ENCODE peak calls at places on chromosomes 16 and 17, in eight cellular contexts. D is body of pancreas; V is tibial nerve; Y is CD8-positive, alpha-beta memory T cell; P is small intestine; A is upper lobe of right lung; W is neural progenitor cell; I is right lobe of liver. O is an unnamed sample.

GRCh38 chr17:44628234-44629188 is 27.8 kb upstream of the MEIOC start:
- DNase-seq in D (peak; percentile 15), V (peak; percentile 44), Y (no peak), P (no peak), A (no peak), W (peak; percentile 96), I (no peak), O (peak; percentile 23)

GRCh38 chr17:2057130-2057713 is 2.3 kb downstream of the HIC1 start:
- DNase-seq in D (peak; percentile 11), V (no peak), Y (no peak), P (no peak), A (no peak), W (peak; percentile 73), I (no peak), O (no peak)

GRCh38 chr17:40888321-40888720 is 3.3 kb upstream of the KRT20 start:
- DNase-seq in D (no peak), V (no peak), Y (no peak), P (no peak), A (no peak), W (no peak), I (no peak), O (no peak)

GRCh38 chr17:4426499-4427208 is 7.1 kb upstream of the SPNS3 start:
- DNase-seq in D (no peak), V (no peak), Y (no peak), P (no peak), A (no peak), W (no peak), I (no peak), O (no peak)

GRCh38 chr16:80577485-80578280 is 36.9 kb downstream of the DYNLRB2 start:
- DNase-seq in D (peak; percentile 67), V (no peak), Y (no peak), P (peak; percentile 85), A (no peak), W (no peak), I (no peak), O (no peak)

GRCh38 chr17:6714315-6714874 is 1.2 kb upstream of the SLC13A5 start:
- DNase-seq in D (no peak), V (no peak), Y (no peak), P (no peak), A (no peak), W (no peak), I (no peak), O (no peak)

GRCh38 chr17:81245024-81245664 is 6.0 kb downstream of the NDUFAF8 start:
- DNase-seq in D (no peak), V (no peak), Y (no peak), P (no peak), A (no peak), W (no peak), I (no peak), O (no peak)

GRCh38 chr17:182164-182751 is 808 bp upstream of the DOC2B start:
- DNase-seq in D (peak; percentile 96), V (no peak), Y (no peak), P (no peak), A (peak; percentile 83), W (no peak), I (peak; percentile 63), O (no peak)

GRCh38 chr17:44376124-44376523 is 12.5 kb upstream of the FAM171A2 start:
- DNase-seq in D (no peak), V (no peak), Y (no peak), P (no peak), A (no peak), W (peak; percentile 60), I (peak; percentile 54), O (peak; percentile 56)

GRCh38 chr16:76071690-76072089 is 205.5 kb upstream of the CNTNAP4 start:
- DNase-seq in D (no peak), V (no peak), Y (no peak), P (no peak), A (no peak), W (no peak), I (no peak), O (no peak)

GRCh38 chr17:28225271-28225670 is 93.7 kb upstream of the TMEM97 start:
- DNase-seq in D (no peak), V (no peak), Y (no peak), P (no peak), A (no peak), W (no peak), I (no peak), O (peak; percentile 24)

GRCh38 chr17:78669975-78670518 is 92.9 kb upstream of the DNAH17 start:
- DNase-seq in D (no peak), V (no peak), Y (no peak), P (no peak), A (no peak), W (no peak), I (no peak), O (no peak)

GRCh38 chr16:79501446-79501845 is 99.1 kb downstream of the MAF start:
- DNase-seq in D (no peak), V (no peak), Y (no peak), P (no peak), A (no peak), W (no peak), I (no peak), O (no peak)

DNA sequence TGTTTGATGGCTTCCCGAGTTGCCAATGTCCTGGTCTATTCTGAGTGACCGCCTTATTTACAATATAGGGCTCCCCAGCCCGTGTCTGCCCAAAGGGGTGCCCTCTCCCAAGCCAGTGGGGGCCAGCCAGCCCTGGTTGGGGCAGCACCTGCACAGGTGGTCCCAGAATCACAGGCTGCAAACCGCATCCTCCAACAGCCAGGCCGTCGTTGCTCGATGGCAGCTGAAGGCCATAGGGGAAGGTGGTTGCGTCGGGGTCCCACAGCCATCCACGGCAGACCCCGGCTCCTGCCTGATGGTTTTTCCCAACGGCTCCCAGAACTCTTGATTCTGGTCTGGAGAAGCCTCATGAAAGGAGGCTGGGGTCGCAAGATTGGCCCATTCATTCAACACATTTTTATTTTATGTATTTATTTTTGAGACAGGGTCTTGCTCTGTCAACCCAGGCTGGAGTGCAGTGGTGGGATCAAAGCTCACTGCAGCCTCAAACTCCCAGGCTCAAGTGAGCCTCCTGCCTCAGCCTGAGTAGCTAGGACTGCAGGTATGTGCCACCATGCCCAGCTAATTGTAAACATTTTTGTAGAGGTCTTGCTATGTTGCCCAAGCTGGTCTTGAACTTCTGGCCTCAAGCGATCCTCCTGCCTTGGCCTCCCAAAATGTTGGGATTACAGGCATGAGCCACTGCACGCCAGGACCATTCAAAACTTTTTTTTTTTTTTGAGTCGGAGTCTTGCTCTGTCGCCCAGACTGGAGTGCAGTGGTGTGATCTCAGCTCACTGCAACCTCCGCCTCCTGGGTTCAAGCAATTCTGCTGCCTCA is 79.0 kb upstream of the TOB1 start:
- DNase-seq in D (no peak), V (no peak), Y (no peak), P (no peak), A (no peak), W (no peak), I (no peak), O (no peak)
- H3K4me1 ChIP-seq in D (peaks cover 78% of the 10 kb centered on the region), V (peaks cover 30% of the 10 kb centered on the region), Y (peaks cover 38% of the 10 kb centered on the region), P (peaks cover 5% of the 10 kb centered on the region), A (peaks cover 29% of the 10 kb centered on the region), W (peaks cover 25% of the 10 kb centered on the region), I (peaks cover 70% of the 10 kb centered on the region), O (peaks cover 55% of the 10 kb centered on the region)

GRCh38 chr16:11670171-11671131 is 2.2 kb downstream of the SNN start:
- DNase-seq in D (peak; percentile 74), V (no peak), Y (peak; percentile 58), P (no peak), A (no peak), W (no peak), I (no peak), O (no peak)

GRCh38 chr16:11672206-11673090 is 4.2 kb downstream of the SNN start:
- DNase-seq in D (no peak), V (no peak), Y (peak; percentile 56), P (no peak), A (no peak), W (no peak), I (no peak), O (no peak)

GRCh38 chr16:11671271-11671670 is 3.0 kb downstream of the SNN start:
- DNase-seq in D (no peak), V (no peak), Y (peak; percentile 26), P (no peak), A (no peak), W (no peak), I (no peak), O (no peak)

GRCh38 chr16:11673091-11674000 is 5.1 kb downstream of the SNN start:
- DNase-seq in D (peak; percentile 61), V (no peak), Y (peak; percentile 45), P (no peak), A (no peak), W (no peak), I (no peak), O (no peak)

DNA sequence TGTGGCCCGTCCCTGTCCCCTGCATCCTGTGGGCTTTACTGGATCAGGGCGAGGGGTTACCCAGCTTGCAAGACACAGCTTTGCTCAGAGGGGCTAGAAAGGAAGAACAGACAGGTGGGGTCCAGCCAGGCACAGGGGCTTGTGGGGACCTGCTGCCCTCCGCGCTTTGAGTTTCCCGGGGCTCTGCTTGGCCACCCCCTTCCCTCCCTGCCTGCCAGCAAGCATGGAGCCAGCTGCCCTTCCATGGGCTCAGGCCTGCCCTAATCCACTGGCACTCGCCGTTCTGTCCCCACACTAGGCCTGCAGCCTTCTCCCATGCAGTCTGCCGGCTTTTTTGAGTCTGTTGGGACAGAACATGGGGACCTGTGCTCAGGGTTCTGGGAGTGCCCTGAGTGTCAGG is 3.4 kb downstream of the SNN start:
- DNase-seq in D (no peak), V (no peak), Y (peak; percentile 29), P (no peak), A (no peak), W (no peak), I (no peak), O (no peak)
- H3K27ac ChIP-seq in D (no peak overlapping the region), V (no peak overlapping the region), Y (no peak overlapping the region), P (no peak overlapping the region), A (no peak overlapping the region), W (no peak overlapping the region), I (no peak overlapping the region), O (peak overlapping the region; percentile 85)

DNA sequence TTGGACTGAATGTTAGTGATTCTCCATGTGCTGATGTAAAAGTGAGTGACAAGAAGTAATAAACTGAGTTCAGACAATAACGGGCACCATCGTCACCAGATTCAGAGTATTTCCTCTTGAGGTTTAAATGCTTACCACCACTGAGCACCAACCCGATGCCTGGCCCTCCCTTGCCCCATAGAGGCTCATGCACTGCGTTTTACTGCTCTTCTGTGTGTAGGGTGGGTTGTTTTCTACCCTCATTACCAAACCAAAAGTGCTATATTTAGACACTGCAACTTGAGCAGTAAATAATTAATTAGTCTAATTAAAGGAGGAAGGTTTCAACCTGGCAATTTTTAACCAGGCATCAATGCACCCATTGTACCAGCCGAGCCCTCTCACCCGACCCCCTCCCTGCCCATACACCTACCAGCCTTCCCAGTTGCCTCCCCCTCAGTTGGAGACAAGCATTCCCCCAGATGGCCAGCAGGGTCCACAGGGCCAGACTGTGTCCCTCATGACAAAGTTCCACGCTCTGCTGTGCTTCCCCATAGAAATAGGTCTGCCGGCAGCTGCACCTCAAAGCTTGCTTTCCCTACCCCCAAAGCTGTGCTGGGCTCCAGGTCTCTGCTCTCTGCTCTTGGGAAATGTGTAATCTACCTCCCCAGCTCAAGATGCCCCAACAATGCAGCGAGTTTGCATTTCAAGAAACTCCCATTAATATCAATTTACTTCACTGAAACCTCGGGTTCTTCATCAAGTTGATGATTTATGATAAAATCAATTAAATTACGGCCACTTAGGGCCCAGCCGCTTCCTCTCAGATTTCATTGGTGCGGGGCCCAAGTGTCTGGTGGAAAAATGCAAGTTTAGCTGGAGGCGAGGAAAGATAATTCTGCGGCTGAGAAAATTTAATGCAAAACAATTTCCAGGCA is 16.0 kb downstream of the HOXB4 start:
- DNase-seq in D (no peak), V (no peak), Y (peak; percentile 41), P (no peak), A (no peak), W (no peak), I (no peak), O (no peak)
- H3K4me3 ChIP-seq in D (no peak overlapping the region), V (no peak overlapping the region), Y (no peak overlapping the region), P (no peak overlapping the region), A (no peak overlapping the region), W (no peak overlapping the region), I (no peak overlapping the region), O (no peak overlapping the region)

GRCh38 chr17:57545836-57546305 is 199.2 kb downstream of the CCDC182 start:
- DNase-seq in D (no peak), V (no peak), Y (no peak), P (no peak), A (no peak), W (no peak), I (no peak), O (no peak)
- H3K4me1 ChIP-seq in D (no peaks in the 10 kb centered on the region), V (no peaks in the 10 kb centered on the region), Y (no peaks in the 10 kb centered on the region), P (peaks cover 7% of the 10 kb centered on the region), A (no peaks in the 10 kb centered on the region), W (peaks cover 83% of the 10 kb centered on the region), I (no peaks in the 10 kb centered on the region), O (peaks cover 65% of the 10 kb centered on the region)